ENCODE peak calls at places on chromosomes 12 and 14, in four cellular contexts. One of them, this sample, is unnamed.

GRCh38 chr12:12008232-12008850 is 62.4 kb upstream of the BCL2L14 start:
- DNase-seq in progenitor cell of endocrine pancreas: no peak
- DNase-seq in cardiac fibroblast: no peak
- DNase-seq in astrocyte: peak; percentile 43
- DNase-seq in this sample: no peak

GRCh38 chr12:22190-22529 is 44.4 kb upstream of the IQSEC3 start:
- DNase-seq in progenitor cell of endocrine pancreas: no peak
- DNase-seq in cardiac fibroblast: no peak
- DNase-seq in astrocyte: no peak
- DNase-seq in this sample: no peak

GRCh38 chr12:130344529-130344928 is 6.8 kb downstream of the PIWIL1 start:
- DNase-seq in progenitor cell of endocrine pancreas: no peak
- DNase-seq in cardiac fibroblast: no peak
- DNase-seq in astrocyte: no peak
- DNase-seq in this sample: no peak

GRCh38 chr12:89750821-89751227 is 42.2 kb upstream of the ATP2B1 start:
- DNase-seq in progenitor cell of endocrine pancreas: no peak
- DNase-seq in cardiac fibroblast: peak; percentile 73
- DNase-seq in astrocyte: peak; percentile 10
- DNase-seq in this sample: no peak

GRCh38 chr12:60174476-60174875 is 578.6 kb downstream of the SLC16A7 start:
- DNase-seq in progenitor cell of endocrine pancreas: no peak
- DNase-seq in cardiac fibroblast: peak; percentile 64
- DNase-seq in astrocyte: peak; percentile 70
- DNase-seq in this sample: no peak

GRCh38 chr12:43063642-43064041 is 474.1 kb upstream of the PRICKLE1 start:
- DNase-seq in progenitor cell of endocrine pancreas: no peak
- DNase-seq in cardiac fibroblast: peak; percentile 64
- DNase-seq in astrocyte: peak; percentile 78
- DNase-seq in this sample: no peak

GRCh38 chr14:91947196-91948184 is at the start of gene FBLN5:
- DNase-seq in progenitor cell of endocrine pancreas: peak; percentile 24
- DNase-seq in cardiac fibroblast: peak; percentile 81
- DNase-seq in astrocyte: peak; percentile 86
- DNase-seq in this sample: no peak

GRCh38 chr14:93759781-93760307 is 28.4 kb downstream of the PRIMA1 start:
- DNase-seq in progenitor cell of endocrine pancreas: no peak
- DNase-seq in cardiac fibroblast: no peak
- DNase-seq in astrocyte: no peak
- DNase-seq in this sample: no peak

GRCh38 chr12:130710733-130711080 is 5.4 kb downstream of the RIMBP2 start:
- DNase-seq in progenitor cell of endocrine pancreas: no peak
- DNase-seq in cardiac fibroblast: no peak
- DNase-seq in astrocyte: no peak
- DNase-seq in this sample: no peak

GRCh38 chr14:95885866-95886265 is 9.2 kb downstream of the TUNAR start:
- DNase-seq in progenitor cell of endocrine pancreas: no peak
- DNase-seq in cardiac fibroblast: no peak
- DNase-seq in astrocyte: peak; percentile 17
- DNase-seq in this sample: no peak

GRCh38 chr12:106767954-106768501 is 6.5 kb upstream of the RIC8B start:
- DNase-seq in progenitor cell of endocrine pancreas: no peak
- DNase-seq in cardiac fibroblast: peak; percentile 24
- DNase-seq in astrocyte: peak; percentile 64
- DNase-seq in this sample: no peak

DNA sequence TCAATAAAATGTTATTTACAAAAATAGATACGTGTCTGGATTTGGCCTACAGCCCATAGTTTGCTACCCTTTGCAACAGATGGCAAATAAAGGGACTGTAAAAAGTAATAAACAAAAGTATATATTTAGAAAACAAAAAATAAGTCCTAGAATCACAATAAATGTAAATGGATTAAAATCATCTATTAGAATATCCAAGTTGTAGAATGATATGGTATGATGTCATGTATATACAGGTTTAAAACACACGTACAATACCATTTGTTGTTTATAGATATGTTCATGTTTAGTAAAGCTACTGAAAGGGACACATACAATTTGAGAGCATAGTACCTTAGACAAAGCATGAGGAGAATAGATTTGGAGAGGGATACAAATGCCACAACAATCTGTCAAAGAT is 219.5 kb downstream of the BCL11B start:
- DNase-seq in progenitor cell of endocrine pancreas: no peak
- DNase-seq in cardiac fibroblast: no peak
- DNase-seq in astrocyte: no peak
- DNase-seq in this sample: no peak
- TF ChIP-seq CTCF in progenitor cell of endocrine pancreas: no peak
- TF ChIP-seq CTCF in cardiac fibroblast: no peak
- TF ChIP-seq CTCF in astrocyte: no peak
- TF ChIP-seq CTCF in this sample: no peak

DNA sequence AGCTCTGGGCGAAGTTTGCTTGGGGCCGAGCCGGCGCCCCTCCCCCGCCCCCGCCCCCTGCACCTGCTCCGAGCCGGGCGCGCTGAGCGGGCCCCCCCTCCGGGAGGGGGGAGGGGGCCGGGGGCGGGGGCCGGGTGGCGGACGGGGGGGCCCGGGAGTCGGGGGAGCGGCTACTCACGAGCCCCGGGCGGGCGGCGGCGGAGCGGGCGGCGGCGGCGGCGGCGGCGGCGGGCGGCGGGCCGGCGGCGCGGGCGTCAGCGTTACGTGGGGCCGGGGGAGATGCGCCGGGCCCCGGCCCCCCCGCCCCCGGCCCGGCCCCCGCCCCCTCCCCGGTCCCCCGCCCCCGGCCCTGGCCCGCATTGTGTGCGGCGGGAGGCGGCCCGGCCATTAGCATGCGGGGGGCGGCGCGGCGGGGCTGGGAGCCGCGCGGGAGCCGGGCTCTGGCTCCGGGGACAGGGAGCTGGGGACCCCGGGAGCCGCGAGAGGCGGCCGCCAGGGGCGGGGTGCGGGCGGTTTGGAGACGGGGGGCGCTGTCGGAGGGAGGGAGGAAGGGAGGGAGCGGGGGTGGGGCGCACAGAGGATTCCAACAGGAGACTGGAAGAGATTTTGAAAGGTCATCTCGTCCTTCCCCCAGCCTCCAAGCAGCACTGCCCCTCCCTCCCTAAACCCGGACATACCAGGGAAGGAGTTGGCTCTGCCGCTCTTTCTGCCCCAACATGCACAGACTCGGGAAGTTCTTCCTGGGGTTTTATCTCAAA is at the start of gene ZNF219:
- DNase-seq in progenitor cell of endocrine pancreas: peak; percentile 56
- DNase-seq in cardiac fibroblast: peak; percentile 43
- DNase-seq in astrocyte: peak; percentile 26
- DNase-seq in this sample: peak; percentile 43
- TF ChIP-seq CTCF in progenitor cell of endocrine pancreas: peak; percentile 15
- TF ChIP-seq CTCF in cardiac fibroblast: no peak
- TF ChIP-seq CTCF in astrocyte: no peak
- TF ChIP-seq CTCF in this sample: no peak

DNA sequence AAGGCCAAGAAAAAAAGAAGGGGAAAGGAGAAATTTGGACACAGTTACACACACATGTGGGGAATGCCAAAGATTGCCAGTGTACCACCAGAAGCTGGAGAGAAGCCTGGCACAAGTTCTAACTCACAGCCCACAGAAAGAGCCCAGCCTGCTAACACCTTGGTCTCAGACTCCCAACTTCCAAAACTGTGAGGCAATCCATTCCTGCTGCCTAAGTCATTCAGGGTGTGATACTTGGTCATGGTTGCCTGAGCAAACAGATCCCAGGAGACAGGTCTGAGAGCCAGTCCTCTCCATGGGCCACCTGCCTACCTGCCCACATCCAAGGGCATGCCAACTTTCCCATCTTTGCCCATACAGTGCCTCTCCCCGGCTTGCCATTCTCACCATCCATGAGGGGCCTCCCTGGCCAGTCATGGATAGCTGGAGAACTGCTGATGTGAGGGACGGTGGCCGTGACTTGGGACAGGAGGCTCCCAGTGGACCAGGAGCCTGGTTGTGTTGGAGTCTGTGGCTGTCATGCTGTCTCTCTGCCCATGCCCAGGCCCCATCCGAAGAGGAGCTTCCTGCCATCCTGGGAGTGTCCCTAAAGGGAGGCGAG is 198.0 kb upstream of the RTL1 start:
- DNase-seq in progenitor cell of endocrine pancreas: no peak
- DNase-seq in cardiac fibroblast: peak; percentile 13
- DNase-seq in astrocyte: peak; percentile 59
- DNase-seq in this sample: no peak
- TF ChIP-seq CTCF in progenitor cell of endocrine pancreas: no peak
- TF ChIP-seq CTCF in cardiac fibroblast: no peak
- TF ChIP-seq CTCF in astrocyte: no peak
- TF ChIP-seq CTCF in this sample: no peak

DNA sequence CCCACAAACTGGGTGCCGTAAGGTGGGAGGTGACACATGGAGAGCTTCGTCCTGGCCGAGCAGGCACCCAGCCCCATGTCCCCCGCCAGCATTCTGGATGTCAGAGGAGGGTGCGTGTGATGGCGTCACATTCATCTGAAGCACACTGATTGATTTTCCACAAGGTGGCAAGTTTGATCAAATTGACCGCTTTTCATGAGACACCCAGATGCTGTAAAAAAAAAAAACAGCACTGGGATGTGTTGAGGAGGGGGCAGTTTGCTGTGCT is 24.2 kb downstream of the SLC25A29 start:
- DNase-seq in progenitor cell of endocrine pancreas: no peak
- DNase-seq in cardiac fibroblast: no peak
- DNase-seq in astrocyte: no peak
- DNase-seq in this sample: no peak
- TF ChIP-seq CTCF in progenitor cell of endocrine pancreas: no peak
- TF ChIP-seq CTCF in cardiac fibroblast: no peak
- TF ChIP-seq CTCF in astrocyte: no peak
- TF ChIP-seq CTCF in this sample: no peak

DNA sequence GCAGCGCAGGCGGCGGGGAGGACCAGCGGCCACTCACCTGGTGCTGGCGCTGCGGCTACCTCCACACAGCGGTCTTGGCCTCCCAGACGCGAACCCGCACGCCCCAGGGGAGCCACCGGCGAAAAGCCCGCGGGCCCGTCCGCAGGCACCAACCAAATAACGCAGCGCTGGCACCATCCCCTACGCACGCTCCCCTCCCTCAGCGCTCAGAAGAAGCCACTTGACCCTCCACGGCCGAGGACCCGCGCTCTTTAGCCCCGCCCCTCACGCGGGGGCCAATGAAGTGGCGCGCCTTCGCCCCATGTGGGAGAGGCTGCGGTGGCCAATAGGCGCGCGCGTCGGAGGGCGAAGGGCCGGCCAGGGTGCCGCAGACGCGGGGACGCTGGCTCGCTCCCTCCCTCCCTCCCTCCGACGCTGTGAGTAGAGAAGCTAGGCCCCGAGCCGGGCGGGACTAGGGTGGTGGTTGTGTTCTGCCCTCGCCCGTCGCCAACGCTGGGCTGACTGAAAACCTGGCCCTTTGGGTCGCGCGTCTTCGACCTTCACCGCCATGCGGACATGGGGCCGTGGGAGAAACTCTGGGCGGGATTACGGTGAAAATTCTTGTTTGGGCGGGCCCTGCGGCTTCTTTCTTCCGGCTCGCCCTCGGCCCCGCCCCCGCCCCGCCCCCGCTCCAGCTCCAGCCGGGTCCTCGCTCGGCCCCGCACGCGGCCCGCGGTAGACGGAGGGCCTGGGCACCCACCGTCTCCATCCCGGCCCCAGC is at the start of the genes DMAC2L and L2HGDH:
- DNase-seq in progenitor cell of endocrine pancreas: peak; percentile 90
- DNase-seq in cardiac fibroblast: peak; percentile 91
- DNase-seq in astrocyte: peak; percentile 83
- DNase-seq in this sample: peak; percentile 91
- TF ChIP-seq CTCF in progenitor cell of endocrine pancreas: no peak
- TF ChIP-seq CTCF in cardiac fibroblast: no peak
- TF ChIP-seq CTCF in astrocyte: no peak
- TF ChIP-seq CTCF in this sample: no peak

DNA sequence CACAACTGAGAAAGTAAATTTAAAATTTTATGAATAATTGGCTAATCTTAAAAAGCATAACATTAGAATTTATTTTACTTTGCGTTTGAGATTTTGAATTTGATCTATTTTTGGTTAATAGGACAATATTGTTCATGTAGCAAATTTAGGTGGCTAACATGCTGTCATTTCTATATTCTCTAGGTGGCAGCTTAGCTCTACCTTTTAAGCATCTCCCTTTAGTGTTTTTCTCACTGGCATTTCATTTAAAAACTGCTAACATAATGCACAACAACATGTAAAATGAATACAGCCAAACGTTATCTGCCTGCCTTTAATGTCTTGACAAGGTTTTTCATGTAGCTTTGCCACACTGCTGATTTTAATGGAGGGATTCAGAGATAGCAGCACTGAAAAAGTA is 272.3 kb upstream of the FBXO33 start:
- DNase-seq in progenitor cell of endocrine pancreas: no peak
- DNase-seq in cardiac fibroblast: no peak
- DNase-seq in astrocyte: no peak
- DNase-seq in this sample: no peak
- TF ChIP-seq CTCF in progenitor cell of endocrine pancreas: no peak
- TF ChIP-seq CTCF in cardiac fibroblast: no peak
- TF ChIP-seq CTCF in astrocyte: no peak
- TF ChIP-seq CTCF in this sample: no peak

DNA sequence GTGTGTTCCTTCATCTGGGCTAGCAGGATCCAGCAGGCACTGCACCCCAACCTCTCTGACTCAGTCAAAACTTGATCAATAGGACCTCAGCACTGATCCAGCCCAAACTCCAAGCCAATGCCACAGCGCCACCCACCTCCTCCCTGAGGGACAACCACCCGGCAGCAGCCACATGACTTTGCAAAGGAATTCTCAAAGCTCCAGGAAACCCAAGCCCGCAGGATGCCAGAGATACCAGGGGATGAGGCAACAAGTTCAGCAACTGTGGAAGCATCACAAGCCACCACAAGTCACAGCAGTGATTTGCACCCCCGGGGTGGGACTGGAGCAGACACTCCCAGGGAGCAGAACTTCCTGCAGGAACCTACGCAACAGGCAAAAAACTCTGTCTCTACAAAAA is 37.3 kb downstream of the ACTN1 start:
- DNase-seq in progenitor cell of endocrine pancreas: no peak
- DNase-seq in cardiac fibroblast: peak; percentile 96
- DNase-seq in astrocyte: peak; percentile 96
- DNase-seq in this sample: no peak
- TF ChIP-seq CTCF in progenitor cell of endocrine pancreas: peak; percentile 21
- TF ChIP-seq CTCF in cardiac fibroblast: peak; percentile 64
- TF ChIP-seq CTCF in astrocyte: peak; percentile 58
- TF ChIP-seq CTCF in this sample: no peak

This sample was measured in activated B cell treated with CpG ODN at 0.5 μM for 24 hours.